ENCODE peak calls at places on chromosomes 6 and 20, in seven cellular contexts. N, B, V, E, U, A and T are unnamed samples. For H3K36me3, the result is how much of the 10 kb centered on the place peaks cover.

GRCh38 chr6:152124432-152125074 is 317.1 kb downstream of the ESR1 start:
- DNase-seq in A (no peak), B (no peak), U (peak), N (peak), E (peak), V (peak), T (no peak)

GRCh38 chr6:225121-225721 is 67.1 kb upstream of the DUSP22 start:
- DNase-seq in E (no peak), V (no peak), A (no peak), U (no peak), B (peak), N (no peak), T (no peak)

GRCh38 chr20:6685181-6685582 is 82.3 kb upstream of the BMP2 start:
- DNase-seq in B (no peak), V (peak), U (no peak), N (no peak), E (no peak), A (no peak), T (no peak)

GRCh38 chr6:44446626-44447297 is 59.3 kb downstream of the CDC5L start:
- DNase-seq in E (peak), V (no peak), N (no peak), U (no peak), A (no peak), B (no peak), T (no peak)

GRCh38 chr6:53921639-53922038 is 126.8 kb downstream of the LRRC1 start:
- DNase-seq in U (no peak), A (no peak), B (no peak), N (no peak), E (no peak), V (no peak), T (no peak)

GRCh38 chr6:38319259-38320255 is 320.2 kb downstream of the BTBD9 start:
- DNase-seq in E (no peak), V (no peak), B (no peak), U (no peak), A (no peak), N (no peak), T (no peak)

GRCh38 chr6:69276204-69276603 is 520.6 kb downstream of the LMBRD1 start:
- DNase-seq in N (no peak), B (no peak), A (no peak), E (no peak), U (no peak), V (no peak), T (no peak)

GRCh38 chr20:24616258-24617079 is 147.0 kb downstream of the SYNDIG1 start:
- DNase-seq in V (no peak), E (no peak), N (no peak), B (no peak), U (no peak), A (no peak), T (no peak)

GRCh38 chr6:46635462-46635861 is 17.2 kb downstream of the CYP39A1 start:
- DNase-seq in N (no peak), V (no peak), B (no peak), A (no peak), E (no peak), U (no peak), T (no peak)

GRCh38 chr6:134318396-134319281 is 727 bp upstream of the SGK1 start:
- DNase-seq in E (no peak), V (no peak), U (no peak), B (no peak), N (no peak), A (no peak), T (no peak)
- H3K9ac ChIP-seq in E (no peak), V (no peak), U (no peak), B (no peak), N (peak), A (no peak), T (no peak)

GRCh38 chr20:31547720-31548298 is 33.6 kb downstream of the HM13 start:
- DNase-seq in N (no peak), A (no peak), B (no peak), E (no peak), U (no peak), V (no peak), T (no peak)

GRCh38 chr20:31544600-31544999 is 30.4 kb downstream of the HM13 start:
- DNase-seq in V (no peak), A (no peak), N (no peak), E (no peak), B (no peak), U (no peak), T (no peak)

GRCh38 chr20:31549513-31549880 is 35.3 kb downstream of the HM13 start:
- DNase-seq in E (no peak), A (no peak), N (no peak), V (no peak), U (no peak), B (no peak), T (no peak)

GRCh38 chr20:31548823-31549512 is 34.7 kb downstream of the HM13 start:
- DNase-seq in E (no peak), V (no peak), U (no peak), B (no peak), A (no peak), N (no peak), T (no peak)

GRCh38 chr20:31547017-31547675 is 32.9 kb downstream of the HM13 start:
- DNase-seq in U (peak), V (peak), B (peak), E (peak), A (no peak), N (peak), T (no peak)
- H3K36me3 ChIP-seq in U (half or more), V (half or more), B (under half), E (half or more), A (under half), N (half or more), T (half or more)

DNA sequence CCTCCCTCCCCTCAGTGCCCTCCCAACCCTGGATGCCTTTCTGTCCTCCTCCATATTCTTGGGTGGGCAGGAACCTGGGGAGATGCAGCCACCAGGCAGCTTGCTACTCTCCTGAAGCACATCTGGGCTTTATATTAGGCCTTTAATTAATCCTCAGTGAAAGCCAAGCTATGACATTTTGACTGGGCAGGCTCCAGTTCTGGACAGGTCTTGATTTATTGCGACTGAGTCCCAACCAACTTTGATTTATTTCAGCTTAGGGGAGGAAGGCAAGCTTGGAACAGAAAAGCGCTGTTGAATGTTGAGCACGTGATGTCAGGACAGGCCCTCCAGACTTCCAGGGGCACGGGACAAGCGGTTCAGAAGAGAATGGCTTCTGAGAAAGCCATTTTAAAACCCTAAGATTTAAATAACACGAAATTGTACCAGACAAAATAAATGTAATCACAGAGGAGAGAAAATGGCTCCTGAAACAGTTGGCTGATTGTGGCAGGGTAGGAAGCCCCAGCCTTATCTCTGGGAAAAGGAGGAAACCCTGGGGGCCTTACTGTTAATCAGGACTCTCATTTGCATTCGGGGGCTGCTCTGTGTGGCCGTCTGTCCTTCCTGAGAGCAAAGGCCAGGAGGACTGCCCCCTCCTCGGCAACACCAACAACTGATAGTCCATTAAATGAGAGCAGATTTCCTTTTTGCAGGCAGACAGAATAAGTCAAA is 294.2 kb downstream of the FOXC1 start:
- DNase-seq in A (no peak), E (no peak), V (no peak), N (peak), U (no peak), B (no peak), T (no peak)
- TF ChIP-seq YY1 in A (no peak), E (no peak), V (no peak), N (no peak), U (no peak), B (no peak), T (no peak)

DNA sequence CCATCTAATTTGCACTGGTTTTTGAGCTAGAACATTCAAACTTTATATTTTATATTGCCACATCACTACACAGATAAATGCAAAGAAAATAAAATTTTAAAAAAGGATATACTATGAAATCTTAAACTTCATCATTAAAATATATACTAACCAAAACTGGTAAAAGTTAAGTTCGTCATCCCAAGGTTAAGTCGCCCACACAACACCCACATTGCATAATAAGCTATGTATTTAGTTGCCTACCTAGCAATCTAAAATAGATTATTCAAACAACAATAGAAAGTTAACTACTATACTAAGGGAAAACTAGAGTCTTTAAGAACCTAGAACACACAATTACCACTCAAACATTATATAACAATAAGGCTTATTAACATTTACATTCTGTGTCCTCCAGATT is 24.5 kb downstream of the PDE10A start:
- DNase-seq in E (no peak), V (no peak), N (no peak), U (no peak), A (no peak), B (no peak), T (no peak)
- H3K9ac ChIP-seq in E (no peak), V (no peak), N (no peak), U (no peak), A (no peak), B (no peak), T (no peak)

GRCh38 chr6:125843593-125843992 is 52.8 kb downstream of the NCOA7 start:
- DNase-seq in E (no peak), U (no peak), V (no peak), N (no peak), B (no peak), A (no peak), T (no peak)
- H3K36me3 ChIP-seq in E (under half), U (under half), V (under half), N (under half), B (under half), A (under half), T (under half)

GRCh38 chr20:32963176-32963575 is 41.1 kb downstream of the SUN5 start:
- DNase-seq in U (peak), N (peak), A (no peak), B (no peak), E (no peak), V (no peak), T (no peak)

GRCh38 chr20:32960849-32961731 is 43.1 kb downstream of the SUN5 start:
- DNase-seq in U (peak), A (no peak), B (no peak), V (no peak), E (no peak), N (peak), T (no peak)

GRCh38 chr20:32960222-32960518 is 44.1 kb downstream of the SUN5 start:
- DNase-seq in N (no peak), E (no peak), U (no peak), B (no peak), V (no peak), A (no peak), T (no peak)

GRCh38 chr20:32959351-32960221 is 44.6 kb downstream of the SUN5 start:
- DNase-seq in U (peak), N (no peak), A (no peak), V (no peak), E (no peak), B (no peak), T (no peak)

DNA sequence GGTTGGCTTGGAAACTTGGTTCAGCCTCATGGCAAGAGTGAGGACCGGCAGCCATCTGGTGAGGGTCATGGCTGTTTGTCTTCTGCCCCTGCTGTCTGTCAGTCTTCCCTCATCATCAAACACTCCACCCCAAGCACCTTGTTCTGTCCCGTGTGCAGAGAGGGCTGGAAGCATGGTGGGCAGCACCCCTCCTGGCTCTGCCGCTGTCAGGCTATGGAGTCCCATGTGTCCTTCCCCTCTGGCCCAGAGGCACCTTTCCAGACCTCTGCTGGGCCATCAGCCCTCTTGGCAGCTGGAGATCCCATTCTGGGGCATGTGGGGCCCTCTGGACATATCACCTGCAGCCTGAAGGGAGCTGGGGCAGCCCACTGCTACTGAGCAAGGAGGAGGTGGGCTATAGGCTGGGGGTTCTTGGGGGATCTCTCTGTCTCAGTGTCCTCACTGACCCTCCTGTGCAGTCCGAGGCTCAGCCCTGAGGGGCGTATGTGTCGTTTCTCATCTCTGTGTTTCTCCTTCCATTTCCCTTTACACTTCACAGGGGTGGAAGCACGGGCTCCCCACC is 42.2 kb downstream of the SUN5 start:
- DNase-seq in V (no peak), B (no peak), U (peak), N (peak), A (no peak), E (no peak), T (no peak)
- TF ChIP-seq YY1 in V (no peak), B (no peak), U (no peak), N (no peak), A (no peak), E (no peak), T (no peak)

GRCh38 chr20:58479666-58480454 is 35.3 kb downstream of the APCDD1L start:
- DNase-seq in V (no peak), U (no peak), B (no peak), E (no peak), A (no peak), N (no peak), T (no peak)
- H3K9ac ChIP-seq in V (no peak), U (no peak), B (no peak), E (no peak), A (no peak), N (no peak), T (no peak)

DNA sequence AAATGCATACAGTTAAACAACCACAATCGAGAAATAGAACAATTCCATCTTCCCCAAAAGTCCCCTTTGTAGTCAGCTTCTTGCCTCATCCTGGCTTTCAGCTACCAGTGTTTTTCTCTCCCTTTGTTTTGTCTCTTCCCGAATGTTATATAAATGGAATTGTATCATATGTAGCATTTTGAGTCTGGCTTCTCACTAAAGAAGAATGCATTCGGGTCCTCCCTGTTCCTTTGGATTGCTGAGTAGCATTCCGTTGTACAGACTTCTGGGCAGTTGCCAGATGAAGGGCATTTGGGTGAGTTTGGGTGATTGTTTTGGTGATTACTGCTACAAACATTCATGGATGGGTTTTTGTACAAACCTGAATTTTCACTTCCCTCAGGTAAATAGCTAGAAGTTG is 27.8 kb downstream of the PRPH2 start:
- DNase-seq in N (no peak), V (no peak), U (no peak), B (no peak), A (no peak), E (no peak), T (no peak)
- H3K36me3 ChIP-seq in N (under half), V (under half), U (under half), B (under half), A (under half), E (under half), T (under half)